ENCODE peak calls at places on chromosomes 3 and 15, in six cellular contexts. D is stomach, N is HS-5, B is ELR, V is nephron progenitor cell, H is Calu3. U is an unnamed sample.

GRCh38 chr15:28107111-28107893 is 8.2 kb upstream of the OCA2 start:
- DNase-seq in D (no peak), N (no peak), B (no peak), V (peak), H (no peak), U (peak)

GRCh38 chr15:71598741-71599140 is 211.6 kb upstream of the NR2E3 start:
- DNase-seq in D (no peak), N (no peak), B (no peak), V (no peak), H (no peak), U (no peak)

GRCh38 chr3:38834110-38834509 is 18.1 kb upstream of the SCN10A start:
- DNase-seq in D (no peak), N (peak), B (peak), V (peak), H (peak), U (peak)

GRCh38 chr3:105904683-105905320 is 36.0 kb upstream of the CBLB start:
- DNase-seq in D (no peak), N (no peak), B (peak), V (no peak), H (no peak), U (peak)

GRCh38 chr3:147620906-147621305 is 211.7 kb downstream of the ZIC1 start:
- DNase-seq in D (no peak), N (peak), B (peak), V (no peak), H (no peak), U (peak)

GRCh38 chr15:47872208-47872607 is 154.9 kb downstream of the SEMA6D start:
- DNase-seq in D (no peak), N (no peak), B (no peak), V (no peak), H (no peak), U (peak)

GRCh38 chr3:67196677-67197076 is 198.6 kb downstream of the KBTBD8 start:
- DNase-seq in D (no peak), N (no peak), B (no peak), V (no peak), H (no peak), U (no peak)

GRCh38 chr3:126706631-126707030 is 2.6 kb downstream of the CHCHD6 start:
- DNase-seq in D (no peak), N (no peak), B (no peak), V (no peak), H (no peak), U (peak)

GRCh38 chr15:29945943-29946591 is 123.8 kb upstream of the TJP1 start:
- DNase-seq in D (no peak), N (peak), B (peak), V (no peak), H (no peak), U (peak)

GRCh38 chr15:70262171-70262570 is 164.5 kb upstream of the TLE3 start:
- DNase-seq in D (no peak), N (no peak), B (no peak), V (no peak), H (no peak), U (no peak)

GRCh38 chr3:138827222-138827621 is 7.5 kb downstream of the PIK3CB start:
- DNase-seq in D (no peak), N (no peak), B (no peak), V (no peak), H (no peak), U (no peak)

GRCh38 chr3:184580376-184580775 is 18.8 kb downstream of the EPHB3 start:
- DNase-seq in D (no peak), N (no peak), B (no peak), V (no peak), H (no peak), U (no peak)

GRCh38 chr15:35499723-35500122 is 46.2 kb downstream of the DPH6 start:
- DNase-seq in D (no peak), N (no peak), B (no peak), V (no peak), H (no peak), U (no peak)

GRCh38 chr3:75938921-75939320 is 153.6 kb upstream of the ZNF717 start:
- DNase-seq in D (no peak), N (no peak), B (peak), V (no peak), H (no peak), U (no peak)

GRCh38 chr15:101379647-101380046 is 84.6 kb upstream of the SNRPA1 start:
- DNase-seq in D (no peak), N (no peak), B (no peak), V (no peak), H (no peak), U (no peak)

GRCh38 chr3:110989446-110989845 is 82.2 kb upstream of the NECTIN3 start:
- DNase-seq in D (no peak), N (no peak), B (no peak), V (no peak), H (no peak), U (no peak)

GRCh38 chr15:58590236-58590635 is 158.4 kb downstream of the LIPC start:
- DNase-seq in D (no peak), N (no peak), B (no peak), V (no peak), H (no peak), U (no peak)

GRCh38 chr3:172135766-172136729 is 96.7 kb downstream of the FNDC3B start:
- DNase-seq in D (no peak), N (no peak), B (peak), V (no peak), H (no peak), U (peak)

GRCh38 chr15:78069052-78069414 is 8.5 kb downstream of the TBC1D2B start:
- DNase-seq in D (no peak), N (no peak), B (no peak), V (no peak), H (no peak), U (no peak)

GRCh38 chr3:41331023-41331422 is 131.7 kb downstream of the CTNNB1 start:
- DNase-seq in D (no peak), N (no peak), B (no peak), V (no peak), H (no peak), U (peak)

GRCh38 chr3:140250010-140250825 is 315.2 kb downstream of the CLSTN2 start:
- DNase-seq in D (no peak), N (no peak), B (no peak), V (no peak), H (no peak), U (no peak)

GRCh38 chr3:23304424-23304823 is 101.3 kb downstream of the UBE2E2 start:
- DNase-seq in D (no peak), N (no peak), B (no peak), V (no peak), H (no peak), U (no peak)

GRCh38 chr15:95733931-95734330 is 596.6 kb upstream of the NR2F2 start:
- DNase-seq in D (no peak), N (no peak), B (no peak), V (no peak), H (no peak), U (no peak)

GRCh38 chr15:91841861-91842260 is 11.6 kb upstream of the SLCO3A1 start:
- DNase-seq in D (no peak), N (no peak), B (no peak), V (no peak), H (no peak), U (no peak)

GRCh38 chr15:88399021-88399685 is 68.0 kb downstream of the MRPL46 start:
- DNase-seq in D (no peak), N (no peak), B (no peak), V (no peak), H (no peak), U (no peak)

GRCh38 chr3:103181175-103181574 is 746.4 kb downstream of the ZPLD1 start:
- DNase-seq in D (no peak), N (peak), B (peak), V (no peak), H (no peak), U (no peak)

U was measured in fibroblast of mammary gland.